ENCODE peak calls at places on chromosomes 12 and 14, in six cellular contexts. X is HepG2, Y is SK-N-SH, L is H1, K is K562, E is GM12878. H is an unnamed sample.
A peak's percentile ranks its signal among the peaks of the same experiment; 100 is the strongest.

GRCh38 chr12:114789821-114790220 is 105.8 kb upstream of the TBX3 start:
- DNase-seq in Y (no peak), X (no peak), K (no peak), L (no peak), E (no peak), H (no peak)

GRCh38 chr12:132206093-132206434 is 61.8 kb downstream of the NOC4L start:
- DNase-seq in X (no peak), Y (no peak), E (no peak), K (no peak), L (no peak), H (no peak)

GRCh38 chr12:3834774-3835173 is 38.4 kb downstream of the PARP11 start:
- DNase-seq in K (no peak), Y (no peak), X (peak; percentile 14), E (no peak), L (no peak), H (no peak)

GRCh38 chr12:4421590-4422031 is 24.0 kb downstream of the FGF6 start:
- DNase-seq in K (peak; percentile 58), L (no peak), Y (peak; percentile 82), X (peak; percentile 35), E (no peak), H (peak; percentile 41)

GRCh38 chr14:106802413-106803364 is 1276.3 kb downstream of the TMEM121 start:
- DNase-seq in K (no peak), X (peak; percentile 40), E (no peak), L (no peak), Y (peak; percentile 31), H (peak; percentile 43)

GRCh38 chr12:49296034-49296835 is 1.3 kb downstream of the PRPH start:
- DNase-seq in L (no peak), Y (peak; percentile 39), K (peak; percentile 87), X (peak; percentile 27), E (no peak), H (peak; percentile 69)

GRCh38 chr14:33062881-33063280 is 124.2 kb downstream of the NPAS3 start:
- DNase-seq in L (no peak), X (no peak), E (no peak), K (no peak), Y (peak; percentile 10), H (no peak)

GRCh38 chr12:2959194-2959507 is at the start of gene TEAD4:
- DNase-seq in E (no peak), L (no peak), X (peak; percentile 82), K (peak; percentile 85), Y (peak; percentile 94), H (peak; percentile 90)

GRCh38 chr14:22848391-22849164 is 12.2 kb downstream of the MMP14 start:
- DNase-seq in L (no peak), E (no peak), Y (peak; percentile 90), X (no peak), K (no peak), H (no peak)

GRCh38 chr14:100582496-100583165 is 4.6 kb downstream of the BEGAIN start:
- DNase-seq in K (no peak), E (no peak), L (no peak), Y (no peak), X (no peak), H (no peak)

DNA sequence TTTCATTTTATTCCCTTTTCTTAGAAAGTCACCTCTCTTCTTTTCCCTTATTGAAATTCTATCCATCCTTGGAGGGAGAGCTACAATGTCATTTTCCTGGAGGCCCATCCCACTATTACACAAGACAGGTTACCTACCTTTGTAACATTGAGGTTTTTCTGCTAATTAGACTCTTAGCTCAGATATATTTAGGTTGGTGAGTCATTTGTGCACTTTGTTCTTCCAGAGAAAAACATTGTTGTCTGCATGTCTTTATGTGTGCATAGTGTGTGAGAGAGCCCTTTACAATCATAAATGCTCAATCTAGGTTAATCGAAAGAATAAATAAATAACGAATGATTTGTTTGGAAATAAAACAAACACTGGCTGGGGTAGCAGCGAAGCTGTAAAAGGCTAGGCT is 191.8 kb downstream of the DACT1 start:
- DNase-seq in Y (no peak), K (no peak), X (peak; percentile 49), L (no peak), E (no peak), H (peak; percentile 37)
- TF ChIP-seq CHD2 in Y (no peak), K (no peak), X (no peak), L (no peak), E (no peak), H (no peak)

GRCh38 chr12:1314523-1314922 is 279.9 kb downstream of the FBXL14 start:
- DNase-seq in E (no peak), X (no peak), K (no peak), L (no peak), Y (no peak), H (no peak)

GRCh38 chr12:1320021-1320420 is 274.4 kb downstream of the FBXL14 start:
- DNase-seq in E (no peak), K (no peak), Y (no peak), X (no peak), L (no peak), H (no peak)

GRCh38 chr12:1313906-1314305 is 280.5 kb downstream of the FBXL14 start:
- DNase-seq in K (no peak), E (no peak), Y (no peak), X (no peak), L (no peak), H (no peak)

GRCh38 chr12:1319215-1319614 is 275.2 kb downstream of the FBXL14 start:
- DNase-seq in Y (no peak), X (no peak), L (no peak), K (no peak), E (no peak), H (no peak)

GRCh38 chr12:1318327-1319031 is 275.9 kb downstream of the FBXL14 start:
- DNase-seq in E (no peak), Y (no peak), L (no peak), X (no peak), K (no peak), H (no peak)
- TF ChIP-seq RAD21 in E (no peak), Y (no peak), L (no peak), X (no peak), K (no peak), H (no peak)

GRCh38 chr14:77125275-77126073 is 16.1 kb downstream of the ZDHHC22 start:
- DNase-seq in K (no peak), L (no peak), E (no peak), X (no peak), Y (peak; percentile 52), H (no peak)

GRCh38 chr14:77126461-77126990 is 15.1 kb downstream of the ZDHHC22 start:
- DNase-seq in E (no peak), K (no peak), X (no peak), Y (no peak), L (no peak), H (no peak)

GRCh38 chr14:77126074-77126325 is 15.6 kb downstream of the ZDHHC22 start:
- DNase-seq in E (no peak), L (no peak), X (no peak), Y (no peak), K (no peak), H (no peak)

GRCh38 chr14:77123381-77124344 is 17.9 kb downstream of the ZDHHC22 start:
- DNase-seq in E (no peak), X (no peak), K (no peak), L (no peak), Y (no peak), H (no peak)

DNA sequence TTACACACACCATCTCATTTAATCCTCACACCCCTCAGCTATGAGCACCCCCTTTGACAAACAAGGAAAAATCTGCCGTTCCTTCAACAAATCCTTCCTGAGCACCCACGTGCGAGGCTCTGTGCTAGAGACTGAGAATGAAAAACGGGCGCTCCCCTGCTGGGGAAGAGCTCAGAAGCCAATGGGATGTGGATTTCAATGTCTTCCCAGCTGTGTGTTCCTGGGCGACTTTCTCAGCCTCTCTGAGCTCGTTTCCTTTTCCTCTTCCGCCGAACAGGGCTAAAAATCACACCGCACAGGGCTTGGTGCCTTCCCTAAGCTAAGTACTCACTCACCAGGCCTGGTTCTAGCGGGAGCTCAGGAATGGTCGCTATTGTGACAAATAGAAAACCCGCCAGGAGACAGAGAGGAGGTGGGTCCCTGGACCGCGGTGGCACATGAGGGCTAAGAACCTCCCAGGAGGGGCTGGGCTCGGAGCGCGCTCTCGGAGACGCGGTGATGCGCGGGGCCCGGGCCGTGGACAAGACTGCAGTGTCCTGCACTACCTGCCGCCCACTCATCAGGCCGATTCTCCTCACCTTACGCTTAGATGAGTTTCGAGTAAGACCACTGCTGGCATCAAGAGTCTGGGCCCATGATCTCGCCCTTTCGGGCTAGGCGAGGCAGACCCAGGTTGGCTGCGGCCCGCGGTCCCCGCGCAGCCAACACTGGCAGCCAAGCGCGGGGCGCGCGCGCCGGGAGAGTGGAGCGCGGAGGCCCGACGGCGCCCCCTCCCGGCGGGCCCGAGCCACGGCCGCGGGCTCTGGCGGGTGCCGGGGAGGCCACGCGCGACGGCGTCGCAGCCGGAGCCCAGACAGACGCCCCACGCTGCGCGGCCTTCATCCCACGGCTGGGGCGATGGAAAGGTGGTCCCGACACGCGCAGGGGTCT is 17.0 kb downstream of the ZDHHC22 start:
- DNase-seq in E (no peak), L (no peak), Y (peak; percentile 92), K (peak; percentile 55), X (no peak), H (peak; percentile 48)
- TF ChIP-seq CHD2 in E (no peak), L (no peak), Y (no peak), K (no peak), X (no peak), H (no peak)

DNA sequence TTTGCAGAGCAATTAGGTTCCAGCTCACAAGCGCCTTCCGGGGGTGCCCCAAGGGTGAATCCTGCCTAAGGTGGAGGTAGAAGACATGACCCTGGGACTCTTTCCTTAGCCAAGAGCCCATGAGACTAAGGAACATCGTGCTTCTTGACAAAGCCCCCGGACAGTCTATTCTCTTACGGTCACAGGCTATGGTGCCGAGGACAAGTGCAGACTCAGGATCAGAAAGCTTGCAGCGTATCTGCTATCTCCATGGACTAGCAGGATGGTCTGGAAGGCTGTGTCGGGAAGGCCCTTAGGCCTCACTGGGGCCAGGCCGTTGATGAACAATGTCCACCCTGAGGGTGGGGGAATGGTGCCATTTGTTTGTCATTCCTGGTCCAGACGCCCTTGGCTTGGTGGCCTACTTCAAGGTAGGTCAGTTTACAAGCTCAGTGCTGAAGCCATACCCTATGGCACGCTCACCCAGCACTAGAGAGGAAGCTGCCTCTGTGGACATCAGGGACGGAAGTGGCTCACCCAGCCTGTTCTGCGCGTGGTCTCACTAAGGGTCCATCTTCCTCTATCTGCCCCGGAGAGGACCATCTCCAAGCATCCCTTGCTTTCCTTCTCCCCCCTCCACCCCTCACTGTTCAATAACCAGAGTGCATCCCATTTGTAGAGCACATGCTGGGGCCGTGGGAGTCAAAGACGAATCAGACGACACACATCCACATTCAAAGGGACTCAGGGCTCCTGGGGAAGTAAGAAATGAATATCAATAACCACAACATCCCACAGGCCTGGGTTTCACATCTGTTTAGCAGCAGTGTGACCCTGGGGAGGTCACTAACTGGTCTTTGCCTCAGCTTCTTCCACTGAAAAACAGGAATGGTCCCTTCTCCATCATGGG is 45.0 kb upstream of the IQSEC3 start:
- DNase-seq in E (peak; percentile 11), K (peak; percentile 6), L (no peak), X (peak; percentile 10), Y (no peak), H (no peak)
- TF ChIP-seq RAD21 in E (no peak), K (no peak), L (no peak), X (no peak), Y (no peak), H (no peak)